ENCODE peak calls at places on chromosomes 11 and 22, in four cellular contexts. One of them, this sample, is unnamed.

GRCh38 chr22:44360306-44360685 is 47.5 kb upstream of the SHISAL1 start:
- DNase-seq in left ventricle myocardium inferior: no peak
- DNase-seq in right cardiac atrium: no peak
- DNase-seq in Peyer's patch: no peak
- DNase-seq in this sample: no peak

GRCh38 chr11:69292221-69292648 is 1.7 kb upstream of the MYEOV start:
- DNase-seq in left ventricle myocardium inferior: no peak
- DNase-seq in right cardiac atrium: no peak
- DNase-seq in Peyer's patch: no peak
- DNase-seq in this sample: no peak

GRCh38 chr11:84249344-84250135 is 963.4 kb upstream of the CCDC90B start:
- DNase-seq in left ventricle myocardium inferior: no peak
- DNase-seq in right cardiac atrium: no peak
- DNase-seq in Peyer's patch: no peak
- DNase-seq in this sample: no peak

GRCh38 chr11:3986301-3986700 is 108.3 kb upstream of the RRM1 start:
- DNase-seq in left ventricle myocardium inferior: no peak
- DNase-seq in right cardiac atrium: no peak
- DNase-seq in Peyer's patch: no peak
- DNase-seq in this sample: no peak

GRCh38 chr22:35191412-35191811 is 65.9 kb upstream of the HMGXB4 start:
- DNase-seq in left ventricle myocardium inferior: no peak
- DNase-seq in right cardiac atrium: no peak
- DNase-seq in Peyer's patch: no peak
- DNase-seq in this sample: no peak

GRCh38 chr11:27242591-27242990 is 120.4 kb downstream of the CCDC34 start:
- DNase-seq in left ventricle myocardium inferior: no peak
- DNase-seq in right cardiac atrium: no peak
- DNase-seq in Peyer's patch: no peak
- DNase-seq in this sample: no peak

GRCh38 chr11:115241899-115242298 is 262.3 kb downstream of the CADM1 start:
- DNase-seq in left ventricle myocardium inferior: no peak
- DNase-seq in right cardiac atrium: no peak
- DNase-seq in Peyer's patch: no peak
- DNase-seq in this sample: no peak

GRCh38 chr11:114321621-114322257 is 25.5 kb downstream of the NNMT start:
- DNase-seq in left ventricle myocardium inferior: peak; percentile 25
- DNase-seq in right cardiac atrium: peak; percentile 61
- DNase-seq in Peyer's patch: no peak
- DNase-seq in this sample: no peak

GRCh38 chr22:28034760-28035401 is 115.8 kb upstream of the PITPNB start:
- DNase-seq in left ventricle myocardium inferior: peak; percentile 84
- DNase-seq in right cardiac atrium: peak; percentile 86
- DNase-seq in Peyer's patch: peak; percentile 50
- DNase-seq in this sample: peak; percentile 94

GRCh38 chr11:115944596-115944995 is 440.4 kb upstream of the CADM1 start:
- DNase-seq in left ventricle myocardium inferior: no peak
- DNase-seq in right cardiac atrium: no peak
- DNase-seq in Peyer's patch: no peak
- DNase-seq in this sample: no peak

GRCh38 chr22:37404126-37404525 is 23.2 kb downstream of the ELFN2 start:
- DNase-seq in left ventricle myocardium inferior: no peak
- DNase-seq in right cardiac atrium: no peak
- DNase-seq in Peyer's patch: no peak
- DNase-seq in this sample: no peak

GRCh38 chr11:47161134-47161854 is 15.4 kb downstream of the ARFGAP2 start:
- DNase-seq in left ventricle myocardium inferior: no peak
- DNase-seq in right cardiac atrium: peak; percentile 81
- DNase-seq in Peyer's patch: peak; percentile 71
- DNase-seq in this sample: peak; percentile 63

GRCh38 chr11:93063101-93063500 is 93.7 kb downstream of the MTNR1B start:
- DNase-seq in left ventricle myocardium inferior: no peak
- DNase-seq in right cardiac atrium: no peak
- DNase-seq in Peyer's patch: no peak
- DNase-seq in this sample: no peak

GRCh38 chr22:20998411-20999336 is 3.2 kb downstream of the THAP7 start:
- DNase-seq in left ventricle myocardium inferior: no peak
- DNase-seq in right cardiac atrium: peak; percentile 45
- DNase-seq in Peyer's patch: no peak
- DNase-seq in this sample: no peak

GRCh38 chr11:94895451-94895850 is 77.9 kb downstream of the CWC15 start:
- DNase-seq in left ventricle myocardium inferior: no peak
- DNase-seq in right cardiac atrium: no peak
- DNase-seq in Peyer's patch: no peak
- DNase-seq in this sample: no peak

GRCh38 chr11:36211735-36212430 is 77.3 kb downstream of the COMMD9 start:
- DNase-seq in left ventricle myocardium inferior: no peak
- DNase-seq in right cardiac atrium: no peak
- DNase-seq in Peyer's patch: no peak
- DNase-seq in this sample: no peak

GRCh38 chr11:130407978-130408377 is 20.4 kb downstream of the ADAMTS8 start:
- DNase-seq in left ventricle myocardium inferior: peak; percentile 42
- DNase-seq in right cardiac atrium: peak; percentile 63
- DNase-seq in Peyer's patch: no peak
- DNase-seq in this sample: no peak

GRCh38 chr11:59000007-59000406 is 60.7 kb downstream of the GLYATL1 start:
- DNase-seq in left ventricle myocardium inferior: no peak
- DNase-seq in right cardiac atrium: no peak
- DNase-seq in Peyer's patch: no peak
- DNase-seq in this sample: no peak
- H3K27ac ChIP-seq in left ventricle myocardium inferior: no peak overlapping the region
- H3K27ac ChIP-seq in right cardiac atrium: no peak overlapping the region
- H3K27ac ChIP-seq in Peyer's patch: no peak overlapping the region
- H3K27ac ChIP-seq in this sample: no peak overlapping the region

DNA sequence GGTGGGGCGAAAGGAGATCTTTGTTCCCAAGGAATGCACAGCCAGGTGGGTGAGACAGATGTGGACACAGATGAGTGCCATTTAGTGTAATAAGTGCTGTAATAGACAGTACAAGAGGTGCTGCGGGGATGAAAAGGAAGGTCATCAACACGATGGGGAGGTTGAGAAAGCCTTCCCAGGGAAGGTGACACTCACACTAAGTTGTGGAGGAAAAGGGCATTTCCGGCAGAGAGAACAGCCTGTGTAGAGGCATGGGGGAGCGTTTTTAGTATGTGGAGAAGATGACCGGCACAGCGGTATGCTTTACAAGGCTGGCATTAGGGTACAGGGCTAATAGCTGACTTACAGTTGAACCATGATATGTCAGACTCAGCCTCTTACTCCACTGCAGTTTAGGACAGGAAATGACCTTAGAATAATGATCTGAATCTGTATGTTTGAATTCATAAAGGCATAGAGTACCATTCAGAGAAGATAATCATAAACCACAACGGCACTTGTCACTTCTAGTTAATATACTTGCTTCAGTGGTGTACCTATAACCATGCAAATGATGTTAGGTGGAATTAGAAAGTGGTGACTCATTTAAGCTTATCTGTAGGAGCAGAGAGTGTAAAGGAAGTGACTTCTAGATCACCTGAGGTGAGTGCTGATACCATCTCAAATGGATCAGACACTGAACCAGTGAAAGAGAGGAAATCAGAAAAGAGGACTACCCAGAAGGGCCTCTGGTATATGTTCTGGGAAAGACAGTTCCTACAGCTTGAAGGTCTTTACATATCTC is 60.6 kb downstream of the FAM83F start:
- DNase-seq in left ventricle myocardium inferior: no peak
- DNase-seq in right cardiac atrium: no peak
- DNase-seq in Peyer's patch: no peak
- DNase-seq in this sample: no peak
- H3K27ac ChIP-seq in left ventricle myocardium inferior: no peak overlapping the region
- H3K27ac ChIP-seq in right cardiac atrium: no peak overlapping the region
- H3K27ac ChIP-seq in Peyer's patch: no peak overlapping the region
- H3K27ac ChIP-seq in this sample: no peak overlapping the region

GRCh38 chr11:73415854-73416615 is 39.8 kb downstream of the RELT start:
- DNase-seq in left ventricle myocardium inferior: no peak
- DNase-seq in right cardiac atrium: no peak
- DNase-seq in Peyer's patch: no peak
- DNase-seq in this sample: no peak
- H3K27ac ChIP-seq in left ventricle myocardium inferior: peak overlapping the region; percentile 60
- H3K27ac ChIP-seq in right cardiac atrium: peak overlapping the region; percentile 8
- H3K27ac ChIP-seq in Peyer's patch: no peak overlapping the region
- H3K27ac ChIP-seq in this sample: peak overlapping the region; percentile 20

DNA sequence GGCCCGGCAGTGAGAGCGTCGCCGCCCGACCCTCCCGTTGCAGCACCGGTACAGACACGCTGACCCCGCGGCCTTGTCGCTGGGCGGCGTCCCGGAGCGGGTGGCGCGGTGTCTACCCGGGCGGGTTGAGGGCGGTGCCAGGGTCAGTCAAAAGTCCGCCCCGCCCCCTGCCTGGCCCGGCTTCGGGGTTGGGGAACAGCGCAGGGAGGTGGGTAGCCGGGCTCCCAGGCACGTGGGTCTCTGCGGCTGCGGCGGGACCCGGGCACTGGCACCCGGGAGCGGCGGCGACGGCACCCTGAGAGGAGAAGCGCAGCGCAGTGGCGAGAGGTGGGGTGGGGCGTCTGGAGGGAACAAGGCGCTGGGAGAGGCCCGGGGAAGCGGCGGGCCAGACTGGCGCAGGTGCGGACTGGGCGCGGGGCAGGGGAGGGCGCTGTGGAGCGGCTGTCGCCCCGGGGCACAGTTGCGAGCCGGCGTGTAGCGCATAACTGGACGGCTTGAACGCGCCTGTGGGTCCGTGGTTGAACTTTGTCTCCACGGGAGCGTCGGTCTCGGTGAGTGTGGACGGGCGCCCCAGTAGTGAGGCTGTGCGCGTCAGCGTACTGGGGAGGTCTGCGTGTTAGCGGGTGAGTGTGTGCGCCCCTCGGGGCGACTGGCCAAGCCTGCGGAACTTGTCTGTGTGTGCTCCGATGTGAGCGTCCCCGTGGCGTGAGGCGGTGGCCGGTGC is at the start of gene P2RY2:
- DNase-seq in left ventricle myocardium inferior: peak; percentile 88
- DNase-seq in right cardiac atrium: peak; percentile 92
- DNase-seq in Peyer's patch: peak; percentile 96
- DNase-seq in this sample: peak; percentile 93
- H3K27ac ChIP-seq in left ventricle myocardium inferior: peak within 1 kb of the TSS; percentile 90
- H3K27ac ChIP-seq in right cardiac atrium: peak within 1 kb of the TSS; percentile 6
- H3K27ac ChIP-seq in Peyer's patch: peak within 1 kb of the TSS; percentile 76
- H3K27ac ChIP-seq in this sample: peak within 1 kb of the TSS; percentile 85

This sample was measured in heart left ventricle.